ENCODE peak calls at places on chromosome 18, in eight cellular contexts. T is pancreas; J is effector memory CD4-positive, alpha-beta T cell; N is memory B cell; X is A673; K is Jurkat, Clone E6-1; I is Calu3; H is adrenal gland. G is an unnamed sample.

GRCh38 chr18:40692871-40693270 is 1262.2 kb upstream of the PIK3C3 start:
- DNase-seq in T (no peak), J (no peak), N (no peak), X (no peak), K (no peak), I (no peak), H (no peak), G (no peak)

GRCh38 chr18:55256568-55257289 is 297.5 kb upstream of the CCDC68 start:
- DNase-seq in T (no peak), J (no peak), N (no peak), X (no peak), K (no peak), I (no peak), H (no peak), G (no peak)

GRCh38 chr18:25798026-25798537 is 292.3 kb downstream of the SS18 start:
- DNase-seq in T (no peak), J (no peak), N (no peak), X (no peak), K (no peak), I (no peak), H (no peak), G (no peak)

GRCh38 chr18:39618265-39619003 is 2052.8 kb upstream of the CELF4 start:
- DNase-seq in T (no peak), J (no peak), N (no peak), X (no peak), K (no peak), I (no peak), H (no peak), G (peak; percentile 66)

GRCh38 chr18:35938158-35938557 is 34.3 kb upstream of the RMP24 start:
- DNase-seq in T (no peak), J (no peak), N (no peak), X (no peak), K (no peak), I (no peak), H (no peak), G (no peak)

GRCh38 chr18:74203811-74204210 is 55.5 kb downstream of the TIMM21 start:
- DNase-seq in T (no peak), J (no peak), N (no peak), X (no peak), K (no peak), I (no peak), H (no peak), G (no peak)

GRCh38 chr18:54086863-54087262 is 137.6 kb downstream of the MBD2 start:
- DNase-seq in T (no peak), J (no peak), N (no peak), X (no peak), K (no peak), I (no peak), H (no peak), G (no peak)

GRCh38 chr18:41096504-41096903 is 858.5 kb upstream of the PIK3C3 start:
- DNase-seq in T (no peak), J (no peak), N (no peak), X (no peak), K (no peak), I (no peak), H (no peak), G (no peak)

GRCh38 chr18:12449040-12449814 is 41.5 kb downstream of the PRELID3A start:
- DNase-seq in T (no peak), J (no peak), N (no peak), X (no peak), K (no peak), I (no peak), H (peak; percentile 48), G (no peak)

GRCh38 chr18:48799724-48800315 is 150.9 kb downstream of the SMAD7 start:
- DNase-seq in T (peak; percentile 5), J (no peak), N (no peak), X (no peak), K (no peak), I (no peak), H (peak; percentile 35), G (peak; percentile 48)

GRCh38 chr18:6109743-6110142 is 214.4 kb upstream of the TMEM200C start:
- DNase-seq in T (no peak), J (no peak), N (no peak), X (no peak), K (no peak), I (no peak), H (peak; percentile 85), G (no peak)

GRCh38 chr18:37435996-37436395 is 129.6 kb downstream of the CELF4 start:
- DNase-seq in T (no peak), J (no peak), N (no peak), X (no peak), K (peak; percentile 82), I (no peak), H (no peak), G (no peak)

GRCh38 chr18:10134204-10134603 is 220.4 kb downstream of the VAPA start:
- DNase-seq in T (no peak), J (no peak), N (no peak), X (no peak), K (no peak), I (no peak), H (no peak), G (no peak)

GRCh38 chr18:79829136-79829854 is 31.6 kb downstream of the KCNG2 start:
- DNase-seq in T (no peak), J (no peak), N (no peak), X (no peak), K (no peak), I (no peak), H (peak; percentile 7), G (no peak)

GRCh38 chr18:62339106-62339988 is 14.2 kb downstream of the TNFRSF11A start:
- DNase-seq in T (no peak), J (no peak), N (no peak), X (no peak), K (no peak), I (no peak), H (no peak), G (no peak)

GRCh38 chr18:49127606-49128190 is 176.9 kb upstream of the SMAD7 start:
- DNase-seq in T (no peak), J (no peak), N (no peak), X (no peak), K (peak; percentile 68), I (no peak), H (no peak), G (no peak)

GRCh38 chr18:10437837-10438236 is 16.6 kb upstream of the APCDD1 start:
- DNase-seq in T (no peak), J (no peak), N (no peak), X (no peak), K (peak; percentile 24), I (no peak), H (no peak), G (no peak)

GRCh38 chr18:40283560-40283959 is 1671.5 kb upstream of the PIK3C3 start:
- DNase-seq in T (no peak), J (no peak), N (no peak), X (no peak), K (no peak), I (no peak), H (no peak), G (no peak)

GRCh38 chr18:21167641-21168372 is 56.2 kb upstream of the ROCK1 start:
- DNase-seq in T (peak; percentile 39), J (no peak), N (no peak), X (no peak), K (no peak), I (peak; percentile 66), H (peak; percentile 71), G (no peak)

GRCh38 chr18:55641501-55641900 is 53.5 kb upstream of the TCF4 start:
- DNase-seq in T (no peak), J (no peak), N (no peak), X (no peak), K (no peak), I (no peak), H (no peak), G (no peak)

GRCh38 chr18:41517142-41517541 is 437.9 kb upstream of the PIK3C3 start:
- DNase-seq in T (no peak), J (no peak), N (no peak), X (no peak), K (no peak), I (no peak), H (no peak), G (no peak)

GRCh38 chr18:62450175-62450545 is 72.7 kb upstream of the ZCCHC2 start:
- DNase-seq in T (no peak), J (no peak), N (no peak), X (no peak), K (no peak), I (no peak), H (no peak), G (no peak)

GRCh38 chr18:7822435-7823425 is 255.6 kb downstream of the PTPRM start:
- DNase-seq in T (no peak), J (no peak), N (no peak), X (no peak), K (no peak), I (no peak), H (no peak), G (no peak)

GRCh38 chr18:75214766-75215515 is 4.3 kb downstream of the TSHZ1 start:
- DNase-seq in T (no peak), J (no peak), N (no peak), X (no peak), K (no peak), I (no peak), H (no peak), G (no peak)

GRCh38 chr18:29874519-29875098 is 1167.9 kb downstream of the DSC3 start:
- DNase-seq in T (no peak), J (no peak), N (no peak), X (peak; percentile 64), K (peak; percentile 53), I (peak; percentile 58), H (no peak), G (no peak)